ENCODE peak calls at places on chromosomes 7 and 10, in six cellular contexts. N, B, F, E, J and C are unnamed samples.

GRCh38 chr7:68050627-68051026 is 1054.0 kb downstream of the TYW1 start:
- DNase-seq in N (no peak), F (no peak), B (no peak), E (no peak), J (no peak), C (no peak)

GRCh38 chr10:8130973-8131911 is 76.8 kb downstream of the GATA3 start:
- DNase-seq in F (no peak), E (no peak), N (no peak), B (no peak), J (no peak), C (no peak)

GRCh38 chr7:35792472-35793224 is 8.2 kb upstream of the SEPTIN7 start:
- DNase-seq in E (no peak), F (no peak), B (no peak), J (no peak), N (no peak), C (no peak)

GRCh38 chr7:235576-236395 is 43.4 kb downstream of the FAM20C start:
- DNase-seq in B (peak; percentile 69), F (no peak), N (peak; percentile 63), E (no peak), J (no peak), C (peak; percentile 51)

GRCh38 chr10:103745264-103746247 is 109.8 kb downstream of the SH3PXD2A start:
- DNase-seq in J (no peak), N (peak; percentile 74), B (peak; percentile 23), F (no peak), E (peak; percentile 53), C (no peak)

GRCh38 chr7:73610105-73610504 is 14.2 kb downstream of the MLXIPL start:
- DNase-seq in J (no peak), E (no peak), N (no peak), B (no peak), F (no peak), C (no peak)

GRCh38 chr10:58266003-58266825 is 1.5 kb downstream of the IPMK start:
- DNase-seq in N (no peak), J (no peak), E (peak; percentile 30), B (no peak), F (no peak), C (no peak)

GRCh38 chr7:105849122-105849855 is 27.1 kb downstream of the ATXN7L1 start:
- DNase-seq in E (peak; percentile 94), J (no peak), F (no peak), B (no peak), N (no peak), C (no peak)

GRCh38 chr7:16171928-16172327 is 249.4 kb downstream of the CRPPA start:
- DNase-seq in N (no peak), B (no peak), E (no peak), F (no peak), J (no peak), C (no peak)

GRCh38 chr10:62002753-62003152 is 101.3 kb downstream of the ARID5B start:
- DNase-seq in F (no peak), N (no peak), B (no peak), E (no peak), J (no peak), C (no peak)

DNA sequence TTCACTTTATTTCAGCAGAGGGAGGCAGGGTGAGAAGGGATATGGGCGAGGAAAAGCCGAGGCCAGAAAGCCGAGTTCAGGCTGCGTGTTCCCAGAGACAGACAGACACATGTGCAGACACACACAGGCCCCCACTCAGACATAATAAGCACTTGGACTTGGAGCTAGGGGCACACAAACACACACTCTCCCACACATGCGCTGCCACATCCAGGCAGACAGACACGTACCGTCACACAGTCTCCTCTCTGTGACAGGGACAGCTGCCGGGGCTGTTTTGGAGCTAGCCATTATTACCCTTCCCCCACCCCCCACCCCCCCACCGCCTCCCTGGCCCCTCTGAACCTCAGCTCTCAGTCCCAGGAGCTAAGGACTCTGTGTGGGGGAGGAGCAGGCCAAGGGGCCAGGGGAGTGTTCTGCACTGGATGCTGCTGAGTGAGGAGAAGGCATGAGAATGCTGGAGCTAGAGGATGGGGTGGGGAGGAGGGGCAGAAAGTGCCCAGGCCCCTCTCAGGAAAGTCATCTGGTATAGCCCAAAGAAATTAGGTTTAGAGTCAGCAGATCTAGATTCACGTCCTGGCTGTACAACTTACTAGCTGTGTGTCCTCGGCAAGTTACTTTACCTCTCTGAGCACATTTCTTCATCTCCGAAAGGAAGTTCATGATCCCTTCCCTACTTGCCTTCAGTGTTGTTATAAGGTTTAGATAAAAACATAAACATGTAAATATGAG is 6.3 kb downstream of the PITX3 start:
- DNase-seq in F (no peak), N (no peak), B (no peak), J (no peak), E (no peak), C (no peak)
- H3K4me3 ChIP-seq in F (no peak overlapping the region), N (no peak overlapping the region), B (no peak overlapping the region), J (no peak overlapping the region), E (no peak overlapping the region), C (no peak overlapping the region)

DNA sequence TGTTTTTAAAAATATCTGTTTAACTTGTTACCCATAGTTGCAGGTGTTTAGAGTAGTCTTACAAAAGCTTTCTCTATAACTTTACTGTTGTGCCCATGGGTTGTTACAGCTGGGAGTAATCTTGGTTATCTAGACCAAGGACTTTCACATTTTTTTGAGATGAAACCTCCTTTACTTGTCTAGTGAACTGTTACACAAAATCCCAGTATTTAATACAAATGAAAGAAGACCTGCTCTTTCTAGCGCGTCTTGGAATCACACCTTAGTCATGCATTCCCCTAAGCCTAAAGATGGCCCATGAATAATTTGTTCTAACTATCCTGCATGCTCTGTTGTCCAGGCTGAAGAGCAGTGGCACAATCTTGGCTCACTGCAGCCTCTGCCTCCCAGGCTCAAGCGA is 38.0 kb downstream of the CSGALNACT2 start:
- DNase-seq in N (no peak), E (no peak), F (no peak), B (no peak), J (no peak), C (no peak)
- H3K36me3 ChIP-seq in N (no peaks in the 10 kb centered on the region), E (no peaks in the 10 kb centered on the region), F (peaks cover 44% of the 10 kb centered on the region), B (peaks cover 77% of the 10 kb centered on the region), J (no peaks in the 10 kb centered on the region), C (peaks cover 69% of the 10 kb centered on the region)

DNA sequence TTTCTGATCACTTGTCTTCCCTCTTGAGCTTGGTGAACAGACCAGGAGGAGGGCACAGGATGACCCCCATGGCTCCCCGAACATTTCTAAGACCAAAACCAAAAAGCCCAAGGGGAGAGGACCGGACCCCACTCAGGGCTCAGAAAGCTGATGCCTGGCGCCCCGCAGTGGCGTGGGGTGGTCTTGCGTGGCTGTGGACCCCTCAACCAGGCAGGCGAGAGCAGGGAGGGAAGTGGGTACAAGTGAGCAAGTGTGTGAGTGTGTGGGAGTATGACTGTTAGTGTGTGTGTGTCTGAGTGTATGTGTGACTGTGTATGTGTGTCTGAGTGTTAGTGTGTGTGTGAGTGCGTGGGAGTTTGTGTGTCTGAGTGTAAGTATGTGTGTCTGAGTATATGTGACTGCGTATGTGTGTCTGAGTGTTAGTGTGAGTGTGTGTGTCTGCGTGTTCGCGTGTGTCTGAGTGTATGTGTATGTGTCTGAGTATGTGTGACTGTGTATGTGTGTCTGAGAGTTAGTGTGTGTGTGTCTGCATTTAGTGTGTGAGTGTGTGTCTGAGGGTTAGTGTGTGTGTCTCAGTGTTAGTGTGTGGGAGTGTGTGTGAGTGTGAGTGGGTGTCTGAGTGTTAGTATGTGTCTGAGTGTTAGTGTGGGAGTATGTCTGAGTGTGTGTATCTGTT is 34.0 kb upstream of the INSIG1 start:
- DNase-seq in E (no peak), J (peak; percentile 50), F (no peak), B (no peak), N (no peak), C (no peak)
- H3K4me3 ChIP-seq in E (no peak overlapping the region), J (no peak overlapping the region), F (no peak overlapping the region), B (no peak overlapping the region), N (no peak overlapping the region), C (no peak overlapping the region)

DNA sequence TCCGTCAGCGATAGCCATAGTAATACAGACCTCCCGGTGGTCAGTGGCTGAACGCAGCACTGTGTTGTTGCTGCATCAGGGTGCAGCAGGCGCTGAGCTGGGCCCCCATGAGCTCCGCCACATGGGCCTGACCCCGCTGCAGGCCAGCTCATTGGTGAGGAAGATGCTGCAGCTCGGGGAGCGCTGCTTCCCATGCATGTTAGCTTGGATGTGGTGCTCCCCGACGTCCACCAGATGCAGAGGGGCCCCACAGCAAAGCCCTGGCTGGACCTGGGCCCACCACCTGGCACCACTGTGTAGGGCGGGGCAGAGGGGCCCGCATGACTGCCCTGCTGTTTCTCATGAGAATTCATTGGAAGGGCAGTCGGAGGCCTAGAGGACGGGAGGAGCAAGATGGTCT is 50.8 kb downstream of the WDR37 start:
- DNase-seq in N (no peak), B (no peak), F (no peak), J (no peak), E (no peak), C (no peak)
- H3K36me3 ChIP-seq in N (no peaks in the 10 kb centered on the region), B (peaks cover 76% of the 10 kb centered on the region), F (peaks cover 80% of the 10 kb centered on the region), J (peaks cover 13% of the 10 kb centered on the region), E (peaks cover 2% of the 10 kb centered on the region), C (peaks cover 84% of the 10 kb centered on the region)

GRCh38 chr7:51142741-51143390 is 173.7 kb downstream of the COBL start:
- DNase-seq in N (no peak), F (no peak), J (peak; percentile 39), E (no peak), B (no peak), C (no peak)

GRCh38 chr7:51138121-51139085 is 178.2 kb downstream of the COBL start:
- DNase-seq in J (peak; percentile 24), F (no peak), E (no peak), B (no peak), N (no peak), C (no peak)

GRCh38 chr7:51141451-51141971 is 175.1 kb downstream of the COBL start:
- DNase-seq in N (no peak), J (peak; percentile 52), F (no peak), E (peak; percentile 76), B (no peak), C (no peak)

GRCh38 chr7:51139796-51140195 is 176.8 kb downstream of the COBL start:
- DNase-seq in N (no peak), E (no peak), F (no peak), J (no peak), B (no peak), C (no peak)

DNA sequence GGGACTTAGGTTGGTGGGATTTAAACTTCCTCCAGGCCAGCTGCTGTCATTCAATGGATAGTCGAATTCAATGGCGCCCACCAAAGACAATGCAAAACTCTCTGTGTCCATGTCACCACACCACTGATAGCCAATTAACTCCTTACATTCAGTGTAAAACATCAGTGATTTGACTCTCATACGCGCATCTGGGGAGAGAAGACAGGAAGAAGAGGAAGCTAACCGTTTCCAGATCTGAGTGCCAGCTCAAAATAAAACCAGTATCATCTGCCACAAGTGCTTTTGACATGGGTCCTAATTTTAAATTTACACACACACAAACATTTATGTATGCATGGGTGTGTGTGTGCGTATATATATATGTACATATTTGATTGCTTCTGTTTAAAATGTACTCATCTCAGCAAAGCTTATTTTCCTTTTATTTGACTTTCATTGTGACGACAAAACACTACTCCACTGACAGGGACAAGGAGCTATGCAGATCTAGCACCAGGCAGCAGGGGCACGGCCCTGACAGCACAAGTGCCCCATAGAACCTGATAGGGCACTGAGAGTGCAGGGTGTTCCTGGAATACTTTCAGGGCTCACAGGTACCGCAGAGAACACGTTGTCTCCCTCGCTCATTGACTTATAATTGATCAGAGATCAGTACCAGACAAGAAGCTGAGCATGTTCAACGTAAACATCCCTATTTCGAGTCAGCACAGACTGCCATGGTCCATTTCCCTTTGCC is 176.2 kb downstream of the COBL start:
- DNase-seq in J (peak; percentile 36), F (no peak), E (no peak), B (no peak), N (no peak), C (peak; percentile 38)
- H3K4me3 ChIP-seq in J (no peak overlapping the region), F (no peak overlapping the region), E (no peak overlapping the region), B (no peak overlapping the region), N (no peak overlapping the region), C (no peak overlapping the region)

GRCh38 chr10:124037784-124038183 is 55.6 kb downstream of the CHST15 start:
- DNase-seq in N (no peak), F (no peak), J (no peak), B (no peak), E (no peak), C (no peak)
- H3K36me3 ChIP-seq in N (no peaks in the 10 kb centered on the region), F (no peaks in the 10 kb centered on the region), J (no peaks in the 10 kb centered on the region), B (peaks cover 45% of the 10 kb centered on the region), E (no peaks in the 10 kb centered on the region), C (peaks cover 4% of the 10 kb centered on the region)